ENCODE peak calls at places on chromosomes 13 and 19, in seven cellular contexts. One of them, this sample, is unnamed.

GRCh38 chr13:27379694-27380596 is 44.5 kb upstream of the GTF3A start:
- DNase-seq in left lung: no peak
- DNase-seq in tibial artery: peak; percentile 66
- DNase-seq in CD8-positive, alpha-beta T cell: peak; percentile 52
- DNase-seq in astrocyte: no peak
- DNase-seq in spleen: no peak
- DNase-seq in AG10803: peak; percentile 59
- DNase-seq in this sample: peak; percentile 80

GRCh38 chr13:113495494-113496251 is 5.2 kb upstream of the DCUN1D2 start:
- DNase-seq in left lung: no peak
- DNase-seq in tibial artery: no peak
- DNase-seq in CD8-positive, alpha-beta T cell: no peak
- DNase-seq in astrocyte: peak; percentile 37
- DNase-seq in spleen: no peak
- DNase-seq in AG10803: no peak
- DNase-seq in this sample: no peak

GRCh38 chr19:296476-297225 is 5.4 kb upstream of the PLPP2 start:
- DNase-seq in left lung: peak; percentile 66
- DNase-seq in tibial artery: no peak
- DNase-seq in CD8-positive, alpha-beta T cell: no peak
- DNase-seq in astrocyte: no peak
- DNase-seq in spleen: peak; percentile 77
- DNase-seq in AG10803: no peak
- DNase-seq in this sample: no peak

GRCh38 chr13:66635526-66635925 is 594.6 kb downstream of the PCDH9 start:
- DNase-seq in left lung: no peak
- DNase-seq in tibial artery: no peak
- DNase-seq in CD8-positive, alpha-beta T cell: no peak
- DNase-seq in astrocyte: peak; percentile 96
- DNase-seq in spleen: no peak
- DNase-seq in AG10803: peak; percentile 79
- DNase-seq in this sample: no peak

GRCh38 chr19:29596080-29596479 is 10.0 kb upstream of the POP4 start:
- DNase-seq in left lung: no peak
- DNase-seq in tibial artery: peak; percentile 13
- DNase-seq in CD8-positive, alpha-beta T cell: no peak
- DNase-seq in astrocyte: no peak
- DNase-seq in spleen: no peak
- DNase-seq in AG10803: no peak
- DNase-seq in this sample: no peak

GRCh38 chr13:71864094-71864980 is 2.7 kb downstream of the DACH1 start:
- DNase-seq in left lung: peak; percentile 67
- DNase-seq in tibial artery: no peak
- DNase-seq in CD8-positive, alpha-beta T cell: no peak
- DNase-seq in astrocyte: no peak
- DNase-seq in spleen: peak; percentile 87
- DNase-seq in AG10803: no peak
- DNase-seq in this sample: peak; percentile 77

GRCh38 chr13:39773833-39774232 is 118.4 kb downstream of the COG6 start:
- DNase-seq in left lung: no peak
- DNase-seq in tibial artery: no peak
- DNase-seq in CD8-positive, alpha-beta T cell: no peak
- DNase-seq in astrocyte: peak; percentile 82
- DNase-seq in spleen: no peak
- DNase-seq in AG10803: peak; percentile 57
- DNase-seq in this sample: no peak

GRCh38 chr19:38714354-38714778 is 29.9 kb downstream of the CAPN12 start:
- DNase-seq in left lung: no peak
- DNase-seq in tibial artery: no peak
- DNase-seq in CD8-positive, alpha-beta T cell: no peak
- DNase-seq in astrocyte: no peak
- DNase-seq in spleen: no peak
- DNase-seq in AG10803: no peak
- DNase-seq in this sample: no peak

GRCh38 chr19:42154471-42155323 is 22.5 kb upstream of the POU2F2 start:
- DNase-seq in left lung: no peak
- DNase-seq in tibial artery: no peak
- DNase-seq in CD8-positive, alpha-beta T cell: no peak
- DNase-seq in astrocyte: no peak
- DNase-seq in spleen: peak; percentile 78
- DNase-seq in AG10803: no peak
- DNase-seq in this sample: no peak

GRCh38 chr13:45365558-45365885 is 24.5 kb upstream of the TPT1 start:
- DNase-seq in left lung: no peak
- DNase-seq in tibial artery: no peak
- DNase-seq in CD8-positive, alpha-beta T cell: no peak
- DNase-seq in astrocyte: no peak
- DNase-seq in spleen: no peak
- DNase-seq in AG10803: no peak
- DNase-seq in this sample: no peak

GRCh38 chr19:41376241-41376997 is at the start of gene TMEM91:
- DNase-seq in left lung: peak; percentile 54
- DNase-seq in tibial artery: peak; percentile 76
- DNase-seq in CD8-positive, alpha-beta T cell: no peak
- DNase-seq in astrocyte: no peak
- DNase-seq in spleen: peak; percentile 84
- DNase-seq in AG10803: no peak
- DNase-seq in this sample: peak; percentile 38

GRCh38 chr13:40780822-40781401 is 8.5 kb upstream of the SLC25A15 start:
- DNase-seq in left lung: no peak
- DNase-seq in tibial artery: no peak
- DNase-seq in CD8-positive, alpha-beta T cell: no peak
- DNase-seq in astrocyte: no peak
- DNase-seq in spleen: no peak
- DNase-seq in AG10803: no peak
- DNase-seq in this sample: no peak

GRCh38 chr13:106369091-106369490 is 166.4 kb downstream of the EFNB2 start:
- DNase-seq in left lung: no peak
- DNase-seq in tibial artery: no peak
- DNase-seq in CD8-positive, alpha-beta T cell: no peak
- DNase-seq in astrocyte: peak; percentile 47
- DNase-seq in spleen: no peak
- DNase-seq in AG10803: no peak
- DNase-seq in this sample: peak; percentile 38

GRCh38 chr13:102017248-102017647 is 384.6 kb downstream of the FGF14 start:
- DNase-seq in left lung: no peak
- DNase-seq in tibial artery: no peak
- DNase-seq in CD8-positive, alpha-beta T cell: no peak
- DNase-seq in astrocyte: no peak
- DNase-seq in spleen: no peak
- DNase-seq in AG10803: no peak
- DNase-seq in this sample: no peak

GRCh38 chr13:114077121-114077937 is 55.1 kb downstream of the RASA3 start:
- DNase-seq in left lung: no peak
- DNase-seq in tibial artery: peak; percentile 51
- DNase-seq in CD8-positive, alpha-beta T cell: no peak
- DNase-seq in astrocyte: no peak
- DNase-seq in spleen: no peak
- DNase-seq in AG10803: no peak
- DNase-seq in this sample: no peak

GRCh38 chr13:46666727-46667456 is 113.9 kb downstream of the LRCH1 start:
- DNase-seq in left lung: no peak
- DNase-seq in tibial artery: peak; percentile 82
- DNase-seq in CD8-positive, alpha-beta T cell: no peak
- DNase-seq in astrocyte: no peak
- DNase-seq in spleen: no peak
- DNase-seq in AG10803: no peak
- DNase-seq in this sample: no peak

GRCh38 chr13:74040200-74040599 is 94.0 kb downstream of the KLF12 start:
- DNase-seq in left lung: no peak
- DNase-seq in tibial artery: no peak
- DNase-seq in CD8-positive, alpha-beta T cell: peak; percentile 30
- DNase-seq in astrocyte: no peak
- DNase-seq in spleen: peak; percentile 74
- DNase-seq in AG10803: no peak
- DNase-seq in this sample: peak; percentile 67

GRCh38 chr13:94195715-94196114 is 283.8 kb downstream of the DCT start:
- DNase-seq in left lung: no peak
- DNase-seq in tibial artery: no peak
- DNase-seq in CD8-positive, alpha-beta T cell: no peak
- DNase-seq in astrocyte: peak; percentile 98
- DNase-seq in spleen: no peak
- DNase-seq in AG10803: peak; percentile 82
- DNase-seq in this sample: no peak

GRCh38 chr13:93505104-93505952 is 278.7 kb downstream of the GPC6 start:
- DNase-seq in left lung: no peak
- DNase-seq in tibial artery: no peak
- DNase-seq in CD8-positive, alpha-beta T cell: no peak
- DNase-seq in astrocyte: peak; percentile 56
- DNase-seq in spleen: no peak
- DNase-seq in AG10803: peak; percentile 29
- DNase-seq in this sample: no peak

GRCh38 chr19:44071824-44072542 is at the start of gene ZNF284:
- DNase-seq in left lung: peak; percentile 92
- DNase-seq in tibial artery: peak; percentile 92
- DNase-seq in CD8-positive, alpha-beta T cell: peak; percentile 78
- DNase-seq in astrocyte: peak; percentile 88
- DNase-seq in spleen: peak; percentile 93
- DNase-seq in AG10803: peak; percentile 83
- DNase-seq in this sample: peak; percentile 90
- H3K4me3 ChIP-seq in left lung: peak within 1 kb of the TSS; percentile 53
- H3K4me3 ChIP-seq in tibial artery: peak within 1 kb of the TSS; percentile 55
- H3K4me3 ChIP-seq in CD8-positive, alpha-beta T cell: peak within 1 kb of the TSS; percentile 73
- H3K4me3 ChIP-seq in astrocyte: peak within 1 kb of the TSS; percentile 96
- H3K4me3 ChIP-seq in spleen: peak within 1 kb of the TSS; percentile 65
- H3K4me3 ChIP-seq in AG10803: peak within 1 kb of the TSS; percentile 97
- H3K4me3 ChIP-seq in this sample: peak within 1 kb of the TSS; percentile 92

GRCh38 chr19:3100747-3101730 is 6.9 kb downstream of the GNA11 start:
- DNase-seq in left lung: no peak
- DNase-seq in tibial artery: no peak
- DNase-seq in CD8-positive, alpha-beta T cell: no peak
- DNase-seq in astrocyte: no peak
- DNase-seq in spleen: no peak
- DNase-seq in AG10803: no peak
- DNase-seq in this sample: no peak
- TF ChIP-seq CTCF in left lung: no peak
- TF ChIP-seq CTCF in tibial artery: no peak
- TF ChIP-seq CTCF in CD8-positive, alpha-beta T cell: no peak
- TF ChIP-seq CTCF in astrocyte: no peak
- TF ChIP-seq CTCF in spleen: no peak
- TF ChIP-seq CTCF in AG10803: no peak
- TF ChIP-seq CTCF in this sample: no peak

DNA sequence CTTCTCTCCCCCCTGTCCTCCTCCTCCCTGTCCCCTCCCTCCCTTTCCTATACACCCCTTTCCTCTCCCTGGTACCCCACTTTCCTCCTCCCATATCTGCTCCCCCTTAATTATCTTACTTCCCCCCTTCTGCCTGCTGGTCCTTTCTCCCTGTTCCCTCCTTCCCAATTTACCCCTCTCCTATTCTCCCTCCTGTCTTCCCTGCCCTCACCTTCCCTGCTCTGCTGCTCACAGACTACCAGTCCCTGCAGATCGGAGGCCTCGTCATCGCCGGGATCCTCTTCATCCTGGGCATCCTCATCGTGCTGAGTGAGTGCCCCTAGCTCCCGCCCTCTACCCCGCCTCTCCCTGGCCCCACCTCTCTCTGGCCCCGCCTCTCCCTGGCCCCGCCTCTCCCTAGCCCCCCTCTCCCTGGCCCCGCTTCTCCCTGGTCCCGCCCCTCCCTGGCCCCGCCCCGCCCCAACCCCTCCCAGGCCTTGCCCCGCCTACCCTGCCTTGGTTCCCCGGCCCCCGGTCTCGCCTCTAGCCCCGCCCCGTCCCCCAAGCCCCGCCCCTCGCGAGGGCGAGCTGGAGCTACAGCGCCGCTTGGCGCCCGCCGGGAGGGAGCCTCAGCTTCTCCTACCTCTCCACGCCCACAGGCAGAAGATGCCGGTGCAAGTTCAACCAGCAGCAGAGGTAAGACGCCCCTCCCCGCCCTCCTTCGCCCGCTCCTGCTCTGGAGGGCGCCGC is 2.0 kb upstream of the FXYD7 start:
- DNase-seq in left lung: peak; percentile 91
- DNase-seq in tibial artery: peak; percentile 97
- DNase-seq in CD8-positive, alpha-beta T cell: peak; percentile 96
- DNase-seq in astrocyte: peak; percentile 58
- DNase-seq in spleen: peak; percentile 97
- DNase-seq in AG10803: peak; percentile 90
- DNase-seq in this sample: peak; percentile 96
- H3K4me3 ChIP-seq in left lung: no peak overlapping the region
- H3K4me3 ChIP-seq in tibial artery: peak overlapping the region; percentile 64
- H3K4me3 ChIP-seq in CD8-positive, alpha-beta T cell: peak overlapping the region; percentile 43
- H3K4me3 ChIP-seq in astrocyte: no peak overlapping the region
- H3K4me3 ChIP-seq in spleen: peak overlapping the region; percentile 23
- H3K4me3 ChIP-seq in AG10803: peak overlapping the region; percentile 26
- H3K4me3 ChIP-seq in this sample: peak overlapping the region; percentile 24

GRCh38 chr13:49936943-49937273 is 768 bp upstream of the SPRYD7 start:
- DNase-seq in left lung: no peak
- DNase-seq in tibial artery: no peak
- DNase-seq in CD8-positive, alpha-beta T cell: no peak
- DNase-seq in astrocyte: no peak
- DNase-seq in spleen: no peak
- DNase-seq in AG10803: peak; percentile 3
- DNase-seq in this sample: no peak

GRCh38 chr13:49938921-49939320 is 2.8 kb upstream of the SPRYD7 start:
- DNase-seq in left lung: peak; percentile 43
- DNase-seq in tibial artery: no peak
- DNase-seq in CD8-positive, alpha-beta T cell: no peak
- DNase-seq in astrocyte: no peak
- DNase-seq in spleen: no peak
- DNase-seq in AG10803: no peak
- DNase-seq in this sample: no peak

GRCh38 chr13:49938274-49938673 is 2.1 kb upstream of the SPRYD7 start:
- DNase-seq in left lung: no peak
- DNase-seq in tibial artery: no peak
- DNase-seq in CD8-positive, alpha-beta T cell: no peak
- DNase-seq in astrocyte: no peak
- DNase-seq in spleen: no peak
- DNase-seq in AG10803: no peak
- DNase-seq in this sample: no peak

GRCh38 chr13:49935171-49936084 is 712 bp downstream of the SPRYD7 start:
- DNase-seq in left lung: peak; percentile 61
- DNase-seq in tibial artery: peak; percentile 71
- DNase-seq in CD8-positive, alpha-beta T cell: peak; percentile 19
- DNase-seq in astrocyte: peak; percentile 57
- DNase-seq in spleen: no peak
- DNase-seq in AG10803: peak; percentile 61
- DNase-seq in this sample: peak; percentile 27

DNA sequence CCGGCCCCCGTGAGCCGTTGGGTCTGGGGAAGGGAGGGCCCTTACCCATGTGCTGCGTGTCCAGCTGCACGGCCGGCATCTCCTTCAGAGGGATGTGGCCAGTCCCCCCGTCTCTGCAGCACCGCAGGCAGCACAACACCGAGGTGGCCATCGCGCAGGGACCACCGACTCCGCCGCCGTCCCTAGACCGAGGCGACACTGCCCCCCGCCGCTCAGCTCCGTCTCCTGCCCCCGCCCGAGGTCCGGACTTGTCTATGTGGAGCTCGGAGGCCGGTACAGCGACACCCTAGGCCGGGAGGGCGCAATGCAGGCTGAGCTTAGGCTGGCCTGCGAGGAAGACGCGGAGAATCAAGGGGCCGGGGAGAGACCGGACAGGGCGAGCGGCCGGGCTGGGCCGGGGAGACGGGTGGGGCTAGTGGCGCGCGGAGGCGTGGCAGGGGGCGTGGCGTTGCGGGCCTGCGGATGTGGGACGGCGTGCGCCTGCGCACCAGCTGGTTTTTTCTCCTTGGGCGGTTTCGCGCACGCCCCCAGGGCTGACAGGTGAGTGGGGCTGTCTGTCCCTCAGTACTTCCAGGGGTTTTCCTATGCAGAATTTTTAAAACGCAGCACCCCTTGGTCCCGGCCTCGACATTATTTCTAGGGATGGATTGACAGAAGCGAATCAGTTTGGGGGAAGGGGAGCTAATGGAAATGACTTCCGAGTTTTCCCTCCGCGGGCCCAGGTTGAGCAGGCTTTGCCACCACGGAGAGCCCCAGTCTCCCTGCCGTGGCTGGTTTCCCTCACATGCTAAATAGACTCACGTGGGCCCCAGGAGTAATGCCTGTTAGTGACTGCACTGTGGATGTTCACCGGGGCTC is at the start of gene SPRYD7:
- DNase-seq in left lung: peak; percentile 99
- DNase-seq in tibial artery: peak; percentile 99
- DNase-seq in CD8-positive, alpha-beta T cell: peak; percentile 95
- DNase-seq in astrocyte: peak; percentile 94
- DNase-seq in spleen: peak; percentile 100
- DNase-seq in AG10803: peak; percentile 98
- DNase-seq in this sample: peak; percentile 93
- TF ChIP-seq CTCF in left lung: peak; percentile 97
- TF ChIP-seq CTCF in tibial artery: peak; percentile 92
- TF ChIP-seq CTCF in CD8-positive, alpha-beta T cell: peak; percentile 62
- TF ChIP-seq CTCF in astrocyte: peak; percentile 47
- TF ChIP-seq CTCF in spleen: peak; percentile 99
- TF ChIP-seq CTCF in AG10803: peak; percentile 72
- TF ChIP-seq CTCF in this sample: peak; percentile 72